ENCODE peak calls at places on chromosomes 7 and 10, in eight cellular contexts. W is right atrium auricular region, L is Peyer's patch, P is osteocyte, Q is progenitor cell of endocrine pancreas, I is heart left ventricle, Z is nephron progenitor cell, O is fibroblast of pulmonary artery. U is an unnamed sample.

GRCh38 chr10:76327441-76327840 is 896.0 kb downstream of the LRMDA start:
- DNase-seq in W (no peak), L (no peak), P (no peak), Q (no peak), I (no peak), Z (no peak), O (no peak), U (peak)

GRCh38 chr10:111545806-111546205 is 469.0 kb downstream of the ADRA2A start:
- DNase-seq in W (no peak), L (no peak), P (no peak), Q (no peak), I (no peak), Z (no peak), O (no peak), U (no peak)

GRCh38 chr10:80156216-80156615 is 23.7 kb downstream of the PLAC9 start:
- DNase-seq in W (no peak), L (no peak), P (no peak), Q (no peak), I (no peak), Z (no peak), O (no peak), U (no peak)

GRCh38 chr10:88693392-88694020 is 12.5 kb upstream of the LIPK start:
- DNase-seq in W (no peak), L (no peak), P (no peak), Q (no peak), I (no peak), Z (no peak), O (peak), U (no peak)

GRCh38 chr10:114566064-114566463 is 92.0 kb downstream of the ABLIM1 start:
- DNase-seq in W (no peak), L (no peak), P (no peak), Q (no peak), I (no peak), Z (no peak), O (no peak), U (no peak)

GRCh38 chr10:71423268-71423667 is 26.5 kb downstream of the CDH23 start:
- DNase-seq in W (no peak), L (no peak), P (peak), Q (no peak), I (peak), Z (no peak), O (no peak), U (no peak)

GRCh38 chr7:51223505-51223904 is 93.1 kb downstream of the COBL start:
- DNase-seq in W (peak), L (no peak), P (peak), Q (no peak), I (no peak), Z (no peak), O (no peak), U (no peak)

GRCh38 chr7:36017111-36017510 is 135.9 kb upstream of the EEPD1 start:
- DNase-seq in W (peak), L (no peak), P (peak), Q (no peak), I (no peak), Z (no peak), O (no peak), U (no peak)

GRCh38 chr7:18177815-18178660 is 150.4 kb upstream of the PRPS1L1 start:
- DNase-seq in W (no peak), L (no peak), P (no peak), Q (no peak), I (no peak), Z (no peak), O (peak), U (peak)

GRCh38 chr10:114613237-114613979 is 44.7 kb downstream of the ABLIM1 start:
- DNase-seq in W (no peak), L (no peak), P (no peak), Q (no peak), I (no peak), Z (no peak), O (no peak), U (no peak)

GRCh38 chr7:2637505-2638223 is 5.9 kb downstream of the TTYH3 start:
- DNase-seq in W (peak), L (no peak), P (no peak), Q (no peak), I (peak), Z (no peak), O (no peak), U (no peak)

GRCh38 chr7:108201766-108202165 is 71.6 kb upstream of the LAMB4 start:
- DNase-seq in W (no peak), L (no peak), P (no peak), Q (no peak), I (no peak), Z (no peak), O (no peak), U (no peak)

GRCh38 chr7:130221746-130222145 is 14.1 kb downstream of the SSMEM1 start:
- DNase-seq in W (no peak), L (no peak), P (no peak), Q (no peak), I (no peak), Z (no peak), O (no peak), U (no peak)

GRCh38 chr7:50213622-50214017 is 90.9 kb upstream of the IKZF1 start:
- DNase-seq in W (no peak), L (no peak), P (no peak), Q (no peak), I (no peak), Z (no peak), O (no peak), U (no peak)

GRCh38 chr7:158957921-158958471 is 101.6 kb downstream of the DYNC2I1 start:
- DNase-seq in W (no peak), L (peak), P (no peak), Q (no peak), I (no peak), Z (no peak), O (no peak), U (peak)

GRCh38 chr10:93746844-93747284 is 10.9 kb upstream of the LGI1 start:
- DNase-seq in W (no peak), L (peak), P (peak), Q (peak), I (no peak), Z (no peak), O (peak), U (peak)

GRCh38 chr10:6607778-6608177 is 27.7 kb upstream of the PRKCQ start:
- DNase-seq in W (no peak), L (no peak), P (no peak), Q (no peak), I (peak), Z (no peak), O (peak), U (peak)

GRCh38 chr10:127550861-127551260 is 1.8 kb downstream of the NPS start:
- DNase-seq in W (no peak), L (no peak), P (no peak), Q (no peak), I (no peak), Z (no peak), O (no peak), U (peak)

GRCh38 chr10:110426294-110427153 is 71.2 kb upstream of the DUSP5 start:
- DNase-seq in W (no peak), L (peak), P (peak), Q (no peak), I (no peak), Z (no peak), O (peak), U (no peak)

GRCh38 chr10:107687702-107688101 is 523.2 kb upstream of the SORCS1 start:
- DNase-seq in W (no peak), L (no peak), P (no peak), Q (no peak), I (no peak), Z (no peak), O (no peak), U (peak)

GRCh38 chr7:100247152-100247757 is 27.5 kb downstream of the PVRIG start:
- DNase-seq in W (no peak), L (no peak), P (peak), Q (no peak), I (no peak), Z (peak), O (peak), U (peak)

DNA sequence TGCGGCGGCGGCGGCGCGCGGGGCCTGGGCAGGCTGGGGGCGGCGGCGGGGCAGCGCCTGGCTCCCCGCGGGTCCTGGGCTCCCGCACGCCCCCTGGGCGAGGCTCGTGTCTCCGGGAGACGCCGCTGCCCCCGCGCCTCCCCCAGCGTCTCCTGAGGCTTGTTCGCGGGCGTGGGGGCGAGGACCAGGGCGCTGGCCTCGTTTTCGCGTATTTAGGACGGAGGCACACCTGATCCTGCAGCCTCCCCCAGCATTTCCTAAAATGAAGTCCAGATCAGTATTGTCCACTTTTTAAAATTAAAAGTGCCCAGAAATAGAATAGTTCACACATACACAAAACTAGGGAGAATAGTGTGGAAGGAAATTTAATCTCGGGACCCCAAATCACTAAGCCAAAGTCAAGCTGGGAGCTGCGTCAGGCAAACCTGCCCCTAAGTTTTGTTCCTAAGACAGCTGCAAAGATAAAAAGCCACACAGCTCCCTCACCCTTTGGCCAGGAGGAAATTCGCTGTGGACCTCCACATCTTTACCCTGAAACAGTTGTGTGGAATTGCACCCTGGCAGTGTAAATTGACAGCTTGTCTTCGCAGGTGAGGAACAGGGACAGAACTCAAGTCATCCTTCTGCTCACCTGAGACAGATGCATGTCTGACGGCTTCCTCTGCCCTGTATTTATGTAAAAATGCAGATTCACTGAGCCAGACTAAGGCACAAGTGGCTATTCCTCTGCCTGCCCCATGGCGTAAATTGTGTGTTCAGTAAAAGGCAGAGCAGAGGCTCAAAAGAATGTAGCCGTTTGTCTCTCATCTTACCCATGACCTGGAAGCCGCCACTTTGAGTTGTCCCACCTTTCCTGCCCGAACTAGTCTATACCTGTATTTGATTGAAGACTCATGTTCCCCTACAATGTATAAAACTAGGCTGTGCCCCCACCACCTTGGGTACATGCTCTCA is 740 bp downstream of the GALNT11 start:
- DNase-seq in W (no peak), L (no peak), P (peak), Q (no peak), I (no peak), Z (no peak), O (no peak), U (peak)
- TF ChIP-seq CTCF in W (no peak), L (no peak), P (peak), Q (peak), I (no peak), Z (no peak), O (no peak), U (no peak)

DNA sequence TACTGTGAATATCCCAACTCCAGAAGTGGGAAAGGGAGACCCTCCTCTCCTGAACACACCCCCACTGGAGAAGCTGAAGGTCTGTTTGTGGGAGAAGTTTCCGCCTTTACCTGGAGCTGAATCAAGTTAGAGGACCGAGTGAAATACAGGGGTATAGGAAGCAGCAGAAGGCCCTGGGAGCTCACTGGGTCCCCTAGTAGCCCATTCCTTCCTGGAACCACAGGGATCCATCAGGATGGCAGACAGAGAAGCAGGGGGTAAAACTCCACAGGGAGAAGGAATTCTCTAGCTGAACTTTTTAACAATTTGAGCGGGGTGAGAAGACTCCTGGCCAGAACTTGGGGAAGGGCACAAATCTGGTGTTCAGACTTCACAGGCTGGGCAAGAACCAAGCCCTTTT is 275.8 kb downstream of the GRID1 start:
- DNase-seq in W (no peak), L (no peak), P (peak), Q (no peak), I (no peak), Z (no peak), O (no peak), U (no peak)
- TF ChIP-seq CTCF in W (no peak), L (no peak), P (no peak), Q (peak), I (no peak), Z (no peak), O (no peak), U (no peak)

GRCh38 chr10:47062801-47063200 is 151.6 kb downstream of the PTPN20 start:
- DNase-seq in W (no peak), L (no peak), P (peak), Q (no peak), I (no peak), Z (no peak), O (peak), U (peak)
- TF ChIP-seq CTCF in W (peak), L (no peak), P (peak), Q (no peak), I (no peak), Z (no peak), O (peak), U (peak)

GRCh38 chr7:127485482-127485881 is 93.0 kb upstream of the ZNF800 start:
- DNase-seq in W (no peak), L (no peak), P (no peak), Q (no peak), I (no peak), Z (no peak), O (no peak), U (no peak)

GRCh38 chr7:127487381-127487780 is 94.9 kb upstream of the ZNF800 start:
- DNase-seq in W (no peak), L (no peak), P (no peak), Q (no peak), I (no peak), Z (no peak), O (no peak), U (no peak)

GRCh38 chr7:127484954-127485353 is 92.4 kb upstream of the ZNF800 start:
- DNase-seq in W (no peak), L (no peak), P (no peak), Q (no peak), I (no peak), Z (no peak), O (no peak), U (no peak)

DNA sequence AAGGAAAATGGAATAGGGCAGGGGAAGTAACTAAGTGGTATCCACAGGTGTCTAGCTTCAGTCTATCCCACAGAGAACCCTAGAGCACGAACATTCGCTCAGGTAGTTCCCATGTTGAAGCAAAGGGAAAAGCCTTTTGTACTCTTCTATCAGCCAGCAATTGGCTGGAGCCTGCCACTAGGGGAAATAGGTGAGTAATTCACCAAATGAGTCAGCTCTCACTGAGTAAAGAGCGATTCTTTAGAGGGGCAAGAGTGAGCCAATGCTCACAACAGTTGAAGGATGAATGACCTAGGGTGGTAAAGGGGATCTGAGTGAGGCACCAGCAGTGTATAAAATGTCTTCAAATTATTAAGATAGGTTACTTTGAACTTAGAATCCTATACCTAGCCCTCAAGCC is 94.1 kb upstream of the ZNF800 start:
- DNase-seq in W (no peak), L (no peak), P (no peak), Q (no peak), I (no peak), Z (no peak), O (no peak), U (peak)
- TF ChIP-seq CTCF in W (no peak), L (no peak), P (no peak), Q (no peak), I (no peak), Z (no peak), O (peak), U (no peak)

U was measured in bronchial epithelial cell.